ENCODE peak calls at places on chromosomes 4 and X, in five cellular contexts. B, U, A, Q and O are unnamed samples.

GRCh38 chrX:10158279-10158939 is 1.6 kb downstream of the CLCN4 start:
- DNase-seq in B (no peak), U (no peak), A (no peak), Q (no peak), O (no peak)

GRCh38 chrX:45347877-45348675 is 147.4 kb upstream of the DIPK2B start:
- DNase-seq in B (peak), U (no peak), A (no peak), Q (peak), O (peak)

GRCh38 chrX:2497961-2498780 is 2.6 kb downstream of the DHRSX start:
- DNase-seq in B (peak), U (no peak), A (no peak), Q (peak), O (no peak)

GRCh38 chrX:68061206-68061535 is 372.1 kb downstream of the OPHN1 start:
- DNase-seq in B (no peak), U (no peak), A (no peak), Q (no peak), O (no peak)

GRCh38 chr4:132587626-132588025 is 561.5 kb upstream of the PCDH10 start:
- DNase-seq in B (peak), U (no peak), A (no peak), Q (peak), O (peak)

GRCh38 chrX:53080628-53081580 is 1.3 kb upstream of the TSPYL2 start:
- DNase-seq in B (no peak), U (peak), A (no peak), Q (peak), O (no peak)

GRCh38 chr4:101349346-101350064 is 2.2 kb upstream of the PPP3CA start:
- DNase-seq in B (no peak), U (no peak), A (peak), Q (peak), O (peak)

GRCh38 chr4:71266090-71266794 is 72.6 kb upstream of the SLC4A4 start:
- DNase-seq in B (no peak), U (no peak), A (peak), Q (peak), O (peak)

GRCh38 chrX:10165580-10166247 is 8.9 kb downstream of the CLCN4 start:
- DNase-seq in B (no peak), U (no peak), A (no peak), Q (peak), O (no peak)

GRCh38 chr4:173332963-173333657 is 1.0 kb downstream of the HMGB2 start:
- DNase-seq in B (peak), U (peak), A (no peak), Q (peak), O (peak)

GRCh38 chrX:135521405-135522131 is 1.1 kb downstream of the INTS6L start:
- DNase-seq in B (peak), U (peak), A (peak), Q (peak), O (peak)

GRCh38 chr4:47550899-47551548 is 65.9 kb downstream of the ATP10D start:
- DNase-seq in B (peak), U (no peak), A (no peak), Q (no peak), O (no peak)

GRCh38 chr4:52957220-52957686 is 95.1 kb downstream of the RASL11B start:
- DNase-seq in B (peak), U (no peak), A (peak), Q (peak), O (no peak)

GRCh38 chr4:65358914-65359313 is 311.4 kb downstream of the EPHA5 start:
- DNase-seq in B (no peak), U (no peak), A (no peak), Q (no peak), O (no peak)

GRCh38 chr4:2393353-2394270 is 24.8 kb downstream of the ZFYVE28 start:
- DNase-seq in B (peak), U (no peak), A (no peak), Q (no peak), O (no peak)

GRCh38 chr4:13985824-13986223 is 358.3 kb upstream of the BOD1L1 start:
- DNase-seq in B (peak), U (no peak), A (no peak), Q (peak), O (no peak)

GRCh38 chrX:10441464-10441863 is 178.9 kb downstream of the MID1 start:
- DNase-seq in B (no peak), U (no peak), A (no peak), Q (no peak), O (no peak)

GRCh38 chr4:6446538-6447451 is 25.6 kb downstream of the PPP2R2C start:
- DNase-seq in B (no peak), U (no peak), A (no peak), Q (no peak), O (no peak)

GRCh38 chrX:154547245-154548027 is at the start of gene IKBKG:
- DNase-seq in B (peak), U (peak), A (peak), Q (peak), O (peak)

GRCh38 chr4:181845617-181846016 is 397.6 kb upstream of the TENM3 start:
- DNase-seq in B (peak), U (no peak), A (no peak), Q (peak), O (no peak)

GRCh38 chr4:165009493-165010227 is 22.1 kb upstream of the TRIM60 start:
- DNase-seq in B (no peak), U (no peak), A (no peak), Q (no peak), O (no peak)

GRCh38 chr4:92304636-92305035 is 870 bp downstream of the GRID2 start:
- DNase-seq in B (peak), U (no peak), A (no peak), Q (no peak), O (no peak)

GRCh38 chrX:129980043-129980442 is 2.4 kb upstream of the BCORL1 start:
- DNase-seq in B (no peak), U (peak), A (no peak), Q (no peak), O (no peak)

GRCh38 chr4:70670332-70671014 is 4.2 kb upstream of the JCHAIN start:
- DNase-seq in B (no peak), U (no peak), A (no peak), Q (peak), O (peak)

GRCh38 chr4:680931-681645 is 6.7 kb downstream of the MYL5 start:
- DNase-seq in B (peak), U (peak), A (no peak), Q (no peak), O (peak)

GRCh38 chr4:174669278-174669677 is 147.0 kb upstream of the HPGD start:
- DNase-seq in B (peak), U (no peak), A (peak), Q (peak), O (peak)

GRCh38 chr4:106258145-106259045 is 57.6 kb downstream of the TBCK start:
- DNase-seq in B (peak), U (no peak), A (no peak), Q (peak), O (no peak)

GRCh38 chrX:109040057-109040456 is 303.7 kb upstream of the IRS4 start:
- DNase-seq in B (no peak), U (no peak), A (no peak), Q (no peak), O (no peak)

GRCh38 chr4:179624768-179625181 is 2182.5 kb upstream of the AGA start:
- DNase-seq in B (peak), U (no peak), A (peak), Q (peak), O (peak)

GRCh38 chr4:107519057-107519456 is 201.0 kb downstream of the PAPSS1 start:
- DNase-seq in B (peak), U (no peak), A (peak), Q (peak), O (peak)

GRCh38 chr4:151206241-151207005 is 70.5 kb upstream of the PRSS48 start:
- DNase-seq in B (peak), U (no peak), A (no peak), Q (no peak), O (no peak)

GRCh38 chr4:122776916-122777315 is 44.4 kb downstream of the BBS12 start:
- DNase-seq in B (peak), U (no peak), A (no peak), Q (no peak), O (no peak)

DNA sequence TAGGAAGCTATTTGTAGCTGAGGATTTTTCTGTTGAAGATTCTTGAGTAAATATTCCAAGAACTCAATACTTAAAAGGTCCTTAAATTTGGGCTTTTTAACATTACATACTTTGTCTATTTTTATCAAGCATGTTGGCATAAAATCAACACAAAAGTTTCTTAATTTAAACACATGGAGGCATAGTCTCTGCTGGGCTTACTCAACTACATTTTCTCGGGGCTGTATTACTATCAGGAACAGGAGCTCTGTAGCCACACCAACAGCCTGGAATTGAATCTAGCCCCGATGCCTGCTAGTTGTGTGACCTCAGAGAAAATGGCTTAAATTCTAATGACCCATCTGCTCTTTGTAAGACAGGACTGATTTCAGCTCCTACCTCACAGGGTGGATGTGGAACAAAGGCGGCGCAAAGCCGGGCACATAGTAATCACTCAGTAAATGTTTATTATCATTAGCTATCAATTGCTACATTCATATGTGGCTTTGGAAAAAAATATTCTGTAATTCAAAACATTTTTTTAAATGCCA is 207.0 kb downstream of the NSUN7 start:
- DNase-seq in B (no peak), U (no peak), A (no peak), Q (peak), O (no peak)
- H3K4me3 ChIP-seq in B (no peak), U (no peak), A (no peak), Q (no peak), O (no peak)

GRCh38 chr4:103719320-103720204 is at the start of gene TACR3:
- DNase-seq in B (no peak), U (no peak), A (no peak), Q (peak), O (no peak)
- H3K4me3 ChIP-seq in B (no peak), U (no peak), A (no peak), Q (no peak), O (no peak)

GRCh38 chr4:99817310-99817885 is 771 bp downstream of the DAPP1 start:
- DNase-seq in B (no peak), U (no peak), A (no peak), Q (no peak), O (peak)
- H3K4me3 ChIP-seq in B (no peak), U (peak), A (no peak), Q (no peak), O (peak)

GRCh38 chr4:38856046-38856445 is 571 bp downstream of the TLR6 start:
- DNase-seq in B (no peak), U (no peak), A (no peak), Q (no peak), O (no peak)
- H3K4me3 ChIP-seq in B (peak), U (peak), A (no peak), Q (peak), O (peak)

GRCh38 chr4:7782783-7783182 is 156.9 kb downstream of the AFAP1 start:
- DNase-seq in B (peak), U (no peak), A (no peak), Q (peak), O (no peak)

GRCh38 chr4:7779194-7779768 is 160.4 kb downstream of the AFAP1 start:
- DNase-seq in B (peak), U (no peak), A (peak), Q (peak), O (no peak)

GRCh38 chr4:7781993-7782392 is 157.7 kb downstream of the AFAP1 start:
- DNase-seq in B (no peak), U (no peak), A (no peak), Q (no peak), O (no peak)

GRCh38 chr4:7781361-7781760 is 158.3 kb downstream of the AFAP1 start:
- DNase-seq in B (peak), U (no peak), A (peak), Q (peak), O (no peak)

GRCh38 chr4:7780751-7781348 is 158.8 kb downstream of the AFAP1 start:
- DNase-seq in B (no peak), U (no peak), A (no peak), Q (no peak), O (no peak)
- H3K4me3 ChIP-seq in B (no peak), U (no peak), A (no peak), Q (no peak), O (no peak)

GRCh38 chr4:169658970-169659735 is 38.8 kb downstream of the CLCN3 start:
- DNase-seq in B (peak), U (no peak), A (no peak), Q (no peak), O (peak)
- H3K4me3 ChIP-seq in B (peak), U (no peak), A (peak), Q (peak), O (peak)

GRCh38 chr4:147976341-147976928 is 244.5 kb downstream of the ARHGAP10 start:
- DNase-seq in B (no peak), U (no peak), A (no peak), Q (no peak), O (no peak)

GRCh38 chr4:147975902-147976301 is 244.0 kb downstream of the ARHGAP10 start:
- DNase-seq in B (peak), U (no peak), A (no peak), Q (peak), O (no peak)

GRCh38 chr4:147969573-147969972 is 237.7 kb downstream of the ARHGAP10 start:
- DNase-seq in B (no peak), U (no peak), A (no peak), Q (no peak), O (no peak)

GRCh38 chr4:147970003-147970402 is 238.1 kb downstream of the ARHGAP10 start:
- DNase-seq in B (no peak), U (no peak), A (no peak), Q (no peak), O (no peak)

DNA sequence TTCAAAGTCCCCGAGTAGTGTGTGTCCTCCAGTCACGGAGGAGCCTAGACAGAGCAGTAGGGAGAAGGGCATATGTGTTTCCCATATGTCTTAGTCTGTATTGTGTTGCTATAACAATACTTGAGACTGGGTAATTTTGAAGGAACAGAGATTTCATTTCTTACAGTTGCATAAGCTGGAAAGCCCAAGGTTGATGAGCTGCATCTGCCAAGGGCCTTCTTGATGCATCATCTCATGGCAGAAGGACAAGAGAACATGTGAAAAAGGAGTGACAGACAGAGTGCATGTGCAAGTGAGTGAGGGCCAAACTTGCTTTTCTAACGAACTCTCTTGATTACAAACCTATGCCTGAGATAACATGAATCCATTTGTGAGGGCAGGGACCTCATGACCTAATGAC is 243.4 kb downstream of the ARHGAP10 start:
- DNase-seq in B (peak), U (no peak), A (peak), Q (peak), O (no peak)
- H3K4me3 ChIP-seq in B (no peak), U (no peak), A (no peak), Q (no peak), O (no peak)

DNA sequence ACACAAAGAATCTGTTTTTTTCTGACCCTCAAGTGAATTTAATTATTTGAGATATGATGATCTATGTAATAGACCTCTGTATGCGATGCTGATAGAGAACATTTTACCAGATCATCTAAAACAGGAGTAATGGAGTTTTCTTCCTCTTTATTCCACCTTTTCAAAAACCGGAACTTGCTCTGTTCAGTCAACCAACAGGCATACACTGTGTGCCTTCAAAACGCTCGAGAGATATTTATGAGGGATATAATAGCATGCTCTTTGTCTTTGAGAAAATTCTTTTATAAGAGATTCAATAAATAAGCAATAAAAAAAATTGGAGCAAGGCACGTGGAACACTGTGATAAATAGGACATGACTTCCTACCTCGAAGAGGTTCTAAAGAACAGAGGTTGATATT is 2.0 kb downstream of the NYX start:
- DNase-seq in B (no peak), U (no peak), A (no peak), Q (no peak), O (no peak)
- H3K4me3 ChIP-seq in B (no peak), U (no peak), A (no peak), Q (no peak), O (peak)